ENCODE peak calls at places on chromosomes 4 and X, in ten cellular contexts. S, Y, J, W, X, Z, N, G, I and K are unnamed samples.

GRCh38 chr4:110042540-110043517 is 130.1 kb downstream of the EGF start:
- ATAC-seq in N (no peak), Y (no peak), S (no peak), G (no peak), Z (no peak), I (no peak), X (no peak), J (no peak), W (no peak), K (no peak)

GRCh38 chr4:71663780-71664179 is 120.1 kb downstream of the GC start:
- ATAC-seq in J (no peak), S (no peak), X (no peak), Y (no peak), N (no peak), G (no peak), W (no peak), I (no peak), Z (no peak), K (no peak)

GRCh38 chrX:1306909-1307625 is 29.5 kb upstream of the IL3RA start:
- ATAC-seq in S (no peak), X (no peak), G (no peak), J (no peak), Z (no peak), N (peak), Y (no peak), I (no peak), W (no peak), K (no peak)

GRCh38 chr4:112109455-112110425 is 35.5 kb upstream of the FAM241A start:
- ATAC-seq in I (no peak), J (peak), Z (peak), X (no peak), N (peak), Y (no peak), G (no peak), W (no peak), S (peak), K (no peak)

GRCh38 chr4:149292422-149293055 is 523.1 kb downstream of the IQCM start:
- ATAC-seq in W (no peak), X (no peak), I (no peak), S (no peak), Y (no peak), G (no peak), N (no peak), J (no peak), Z (no peak), K (no peak)

GRCh38 chr4:32472918-32473317 is 1752.7 kb downstream of the PCDH7 start:
- ATAC-seq in G (no peak), S (no peak), Y (no peak), Z (peak), W (no peak), J (no peak), N (no peak), X (no peak), I (no peak), K (no peak)

GRCh38 chr4:78542373-78542772 is 9.2 kb upstream of the ANXA3 start:
- ATAC-seq in Z (peak), N (no peak), X (no peak), I (no peak), Y (no peak), J (no peak), W (no peak), S (no peak), G (no peak), K (no peak)

GRCh38 chr4:41679991-41680390 is 68.5 kb downstream of the PHOX2B start:
- ATAC-seq in G (no peak), I (no peak), S (no peak), Y (no peak), N (no peak), X (no peak), Z (no peak), W (no peak), J (no peak), K (no peak)

GRCh38 chrX:14702145-14702544 is 170.7 kb downstream of the FANCB start:
- ATAC-seq in I (no peak), S (no peak), Z (no peak), W (no peak), Y (no peak), N (no peak), J (no peak), X (no peak), G (no peak), K (no peak)

GRCh38 chr4:11297201-11297600 is 131.5 kb downstream of the HS3ST1 start:
- ATAC-seq in Y (no peak), X (no peak), G (peak), J (no peak), I (no peak), W (no peak), Z (peak), S (no peak), N (peak), K (no peak)

GRCh38 chr4:76256032-76256431 is 4.5 kb downstream of the FAM47E start:
- ATAC-seq in W (no peak), I (no peak), N (no peak), Y (no peak), Z (no peak), J (no peak), S (no peak), X (no peak), G (no peak), K (no peak)

GRCh38 chr4:56653461-56654237 is 27.4 kb downstream of the HOPX start:
- ATAC-seq in S (peak), Y (peak), I (no peak), Z (no peak), J (peak), G (no peak), W (no peak), N (peak), X (peak), K (no peak)

GRCh38 chr4:6692379-6692778 is 1.3 kb upstream of the S100P start:
- ATAC-seq in I (no peak), G (no peak), S (no peak), N (no peak), X (no peak), J (no peak), Y (no peak), W (no peak), Z (no peak), K (no peak)

GRCh38 chrX:70092247-70092646 is 30.0 kb downstream of the OTUD6A start:
- ATAC-seq in Y (no peak), W (no peak), Z (no peak), N (no peak), G (no peak), J (no peak), X (no peak), S (no peak), I (no peak), K (no peak)

GRCh38 chr4:78325244-78326187 is 226.1 kb upstream of the ANXA3 start:
- ATAC-seq in S (no peak), I (no peak), G (no peak), N (no peak), W (no peak), Y (no peak), Z (peak), X (no peak), J (peak), K (no peak)

GRCh38 chr4:22876281-22876680 is 183.5 kb downstream of the GBA3 start:
- ATAC-seq in G (no peak), W (no peak), I (no peak), J (peak), X (no peak), S (no peak), Z (no peak), N (no peak), Y (no peak), K (no peak)

GRCh38 chr4:113588895-113589668 is 172.5 kb downstream of the CAMK2D start:
- ATAC-seq in S (no peak), I (no peak), X (peak), J (peak), G (peak), W (no peak), Y (no peak), N (peak), Z (no peak), K (peak)

GRCh38 chrX:136963973-136964372 is 69.8 kb downstream of the GPR101 start:
- ATAC-seq in Z (no peak), X (peak), N (no peak), Y (no peak), S (no peak), I (no peak), G (no peak), W (no peak), J (no peak), K (no peak)

GRCh38 chrX:67610282-67610681 is 66.5 kb downstream of the AR start:
- ATAC-seq in Z (no peak), I (no peak), W (no peak), Y (no peak), J (no peak), S (no peak), N (no peak), G (no peak), X (no peak), K (no peak)

GRCh38 chrX:126137899-126138298 is 28.2 kb downstream of the DCAF12L2 start:
- ATAC-seq in S (no peak), G (no peak), I (no peak), X (no peak), N (no peak), Y (no peak), Z (no peak), W (no peak), J (no peak), K (no peak)

GRCh38 chrX:33204889-33205288 is 6.5 kb downstream of the DMD start:
- ATAC-seq in Z (peak), X (no peak), W (no peak), S (no peak), N (no peak), Y (no peak), I (peak), J (no peak), G (no peak), K (no peak)

GRCh38 chr4:25900901-25901500 is 13.0 kb upstream of the SMIM20 start:
- ATAC-seq in I (no peak), J (no peak), Y (no peak), X (no peak), Z (no peak), S (no peak), G (no peak), N (no peak), W (no peak), K (no peak)

GRCh38 chrX:139816204-139816603 is 108.2 kb upstream of the MCF2 start:
- ATAC-seq in X (no peak), G (no peak), Z (no peak), Y (no peak), N (no peak), J (no peak), S (no peak), I (no peak), W (no peak), K (no peak)

GRCh38 chr4:139920552-139920951 is 233.4 kb downstream of the MAML3 start:
- ATAC-seq in J (no peak), N (no peak), Y (no peak), S (no peak), X (no peak), I (no peak), W (no peak), Z (no peak), G (no peak), K (no peak)

GRCh38 chrX:13090261-13091110 is 46.1 kb upstream of the FAM9C start:
- ATAC-seq in I (peak), Y (no peak), J (no peak), S (no peak), X (peak), N (peak), W (peak), Z (no peak), G (peak), K (peak)